ENCODE peak calls at places on chromosomes 6 and 20, in ten cellular contexts. One of them, this sample, is unnamed.

GRCh38 chr6:161003336-161003735 is 11.8 kb downstream of the MAP3K4 start:
- DNase-seq in fibroblast of mammary gland: no peak
- DNase-seq in A549: no peak
- DNase-seq in neural progenitor cell: no peak
- DNase-seq in dorsolateral prefrontal cortex: no peak
- DNase-seq in stomach: no peak
- DNase-seq in AG10803: peak
- DNase-seq in cardiac fibroblast: no peak
- DNase-seq in GM23338: no peak
- DNase-seq in cardiac muscle cell: no peak
- DNase-seq in this sample: no peak

GRCh38 chr6:139361211-139361610 is 13.2 kb downstream of the CITED2 start:
- DNase-seq in AG10803: no peak
- DNase-seq in fibroblast of mammary gland: no peak
- DNase-seq in cardiac muscle cell: no peak
- DNase-seq in neural progenitor cell: no peak
- DNase-seq in dorsolateral prefrontal cortex: no peak
- DNase-seq in GM23338: no peak
- DNase-seq in cardiac fibroblast: no peak
- DNase-seq in stomach: no peak
- DNase-seq in A549: no peak
- DNase-seq in this sample: no peak

GRCh38 chr6:40350193-40350941 is 236.8 kb downstream of the LRFN2 start:
- DNase-seq in fibroblast of mammary gland: no peak
- DNase-seq in cardiac muscle cell: no peak
- DNase-seq in dorsolateral prefrontal cortex: no peak
- DNase-seq in stomach: no peak
- DNase-seq in cardiac fibroblast: no peak
- DNase-seq in AG10803: no peak
- DNase-seq in neural progenitor cell: no peak
- DNase-seq in GM23338: no peak
- DNase-seq in A549: no peak
- DNase-seq in this sample: no peak

GRCh38 chr20:36777576-36777975 is 4.0 kb upstream of the DSN1 start:
- DNase-seq in neural progenitor cell: no peak
- DNase-seq in A549: no peak
- DNase-seq in cardiac muscle cell: no peak
- DNase-seq in cardiac fibroblast: no peak
- DNase-seq in GM23338: no peak
- DNase-seq in dorsolateral prefrontal cortex: no peak
- DNase-seq in AG10803: no peak
- DNase-seq in fibroblast of mammary gland: no peak
- DNase-seq in stomach: no peak
- DNase-seq in this sample: no peak

GRCh38 chr6:154868143-154868594 is 126.9 kb upstream of the TIAM2 start:
- DNase-seq in stomach: no peak
- DNase-seq in cardiac muscle cell: peak
- DNase-seq in neural progenitor cell: peak
- DNase-seq in A549: peak
- DNase-seq in GM23338: peak
- DNase-seq in cardiac fibroblast: peak
- DNase-seq in dorsolateral prefrontal cortex: no peak
- DNase-seq in fibroblast of mammary gland: peak
- DNase-seq in AG10803: peak
- DNase-seq in this sample: peak

GRCh38 chr6:84172080-84172479 is 55.4 kb downstream of the CEP162 start:
- DNase-seq in GM23338: no peak
- DNase-seq in fibroblast of mammary gland: no peak
- DNase-seq in A549: no peak
- DNase-seq in cardiac muscle cell: no peak
- DNase-seq in cardiac fibroblast: no peak
- DNase-seq in AG10803: no peak
- DNase-seq in dorsolateral prefrontal cortex: no peak
- DNase-seq in stomach: no peak
- DNase-seq in neural progenitor cell: no peak
- DNase-seq in this sample: no peak

GRCh38 chr6:156425374-156425773 is 351.8 kb upstream of the ARID1B start:
- DNase-seq in cardiac fibroblast: peak
- DNase-seq in GM23338: no peak
- DNase-seq in A549: no peak
- DNase-seq in neural progenitor cell: no peak
- DNase-seq in dorsolateral prefrontal cortex: no peak
- DNase-seq in AG10803: peak
- DNase-seq in stomach: no peak
- DNase-seq in fibroblast of mammary gland: peak
- DNase-seq in cardiac muscle cell: no peak
- DNase-seq in this sample: no peak

GRCh38 chr20:59787186-59787890 is 146.1 kb downstream of the SYCP2 start:
- DNase-seq in A549: no peak
- DNase-seq in neural progenitor cell: no peak
- DNase-seq in AG10803: no peak
- DNase-seq in fibroblast of mammary gland: no peak
- DNase-seq in cardiac muscle cell: no peak
- DNase-seq in cardiac fibroblast: no peak
- DNase-seq in GM23338: no peak
- DNase-seq in dorsolateral prefrontal cortex: no peak
- DNase-seq in stomach: peak
- DNase-seq in this sample: no peak

GRCh38 chr6:69866351-69867074 is at the start of gene COL19A1:
- DNase-seq in AG10803: no peak
- DNase-seq in fibroblast of mammary gland: no peak
- DNase-seq in cardiac fibroblast: peak
- DNase-seq in cardiac muscle cell: peak
- DNase-seq in neural progenitor cell: peak
- DNase-seq in stomach: no peak
- DNase-seq in dorsolateral prefrontal cortex: peak
- DNase-seq in A549: no peak
- DNase-seq in GM23338: peak
- DNase-seq in this sample: peak

GRCh38 chr6:101011165-101011564 is 130.0 kb upstream of the ASCC3 start:
- DNase-seq in GM23338: no peak
- DNase-seq in neural progenitor cell: no peak
- DNase-seq in dorsolateral prefrontal cortex: no peak
- DNase-seq in cardiac muscle cell: no peak
- DNase-seq in A549: no peak
- DNase-seq in cardiac fibroblast: no peak
- DNase-seq in stomach: no peak
- DNase-seq in AG10803: no peak
- DNase-seq in fibroblast of mammary gland: no peak
- DNase-seq in this sample: peak
- H3K4me3 ChIP-seq in GM23338: no peak
- H3K4me3 ChIP-seq in neural progenitor cell: no peak
- H3K4me3 ChIP-seq in dorsolateral prefrontal cortex: no peak
- H3K4me3 ChIP-seq in cardiac muscle cell: no peak
- H3K4me3 ChIP-seq in A549: no peak
- H3K4me3 ChIP-seq in cardiac fibroblast: no peak
- H3K4me3 ChIP-seq in stomach: no peak
- H3K4me3 ChIP-seq in AG10803: no peak
- H3K4me3 ChIP-seq in fibroblast of mammary gland: no peak
- H3K4me3 ChIP-seq in this sample: no peak

GRCh38 chr6:163180874-163181541 is 233.5 kb upstream of the QKI start:
- DNase-seq in cardiac muscle cell: peak
- DNase-seq in dorsolateral prefrontal cortex: peak
- DNase-seq in AG10803: peak
- DNase-seq in stomach: peak
- DNase-seq in neural progenitor cell: peak
- DNase-seq in fibroblast of mammary gland: peak
- DNase-seq in A549: peak
- DNase-seq in GM23338: peak
- DNase-seq in cardiac fibroblast: peak
- DNase-seq in this sample: peak
- TF ChIP-seq CTCF in cardiac muscle cell: peak
- TF ChIP-seq CTCF in dorsolateral prefrontal cortex: peak
- TF ChIP-seq CTCF in AG10803: peak
- TF ChIP-seq CTCF in stomach: peak
- TF ChIP-seq CTCF in neural progenitor cell: peak
- TF ChIP-seq CTCF in fibroblast of mammary gland: peak
- TF ChIP-seq CTCF in A549: peak
- TF ChIP-seq CTCF in GM23338: peak
- TF ChIP-seq CTCF in cardiac fibroblast: peak
- TF ChIP-seq CTCF in this sample: peak

GRCh38 chr20:53869466-53870258 is 200.7 kb downstream of the BCAS1 start:
- DNase-seq in GM23338: peak
- DNase-seq in cardiac fibroblast: peak
- DNase-seq in stomach: peak
- DNase-seq in cardiac muscle cell: peak
- DNase-seq in A549: peak
- DNase-seq in AG10803: peak
- DNase-seq in neural progenitor cell: peak
- DNase-seq in dorsolateral prefrontal cortex: no peak
- DNase-seq in fibroblast of mammary gland: peak
- DNase-seq in this sample: peak
- H3K4me3 ChIP-seq in GM23338: no peak
- H3K4me3 ChIP-seq in cardiac fibroblast: no peak
- H3K4me3 ChIP-seq in stomach: no peak
- H3K4me3 ChIP-seq in cardiac muscle cell: no peak
- H3K4me3 ChIP-seq in A549: no peak
- H3K4me3 ChIP-seq in AG10803: no peak
- H3K4me3 ChIP-seq in neural progenitor cell: no peak
- H3K4me3 ChIP-seq in dorsolateral prefrontal cortex: no peak
- H3K4me3 ChIP-seq in fibroblast of mammary gland: no peak
- H3K4me3 ChIP-seq in this sample: peak

GRCh38 chr20:44254073-44254472 is 7.0 kb downstream of the GDAP1L1 start:
- DNase-seq in cardiac muscle cell: no peak
- DNase-seq in fibroblast of mammary gland: no peak
- DNase-seq in dorsolateral prefrontal cortex: no peak
- DNase-seq in GM23338: no peak
- DNase-seq in A549: no peak
- DNase-seq in stomach: no peak
- DNase-seq in AG10803: no peak
- DNase-seq in cardiac fibroblast: no peak
- DNase-seq in neural progenitor cell: no peak
- DNase-seq in this sample: no peak

GRCh38 chr20:44251284-44251683 is 4.2 kb downstream of the GDAP1L1 start:
- DNase-seq in cardiac fibroblast: no peak
- DNase-seq in A549: no peak
- DNase-seq in neural progenitor cell: no peak
- DNase-seq in cardiac muscle cell: no peak
- DNase-seq in AG10803: no peak
- DNase-seq in dorsolateral prefrontal cortex: no peak
- DNase-seq in fibroblast of mammary gland: no peak
- DNase-seq in stomach: no peak
- DNase-seq in GM23338: no peak
- DNase-seq in this sample: no peak

GRCh38 chr20:44256961-44257360 is 9.9 kb downstream of the GDAP1L1 start:
- DNase-seq in stomach: no peak
- DNase-seq in A549: no peak
- DNase-seq in fibroblast of mammary gland: no peak
- DNase-seq in GM23338: no peak
- DNase-seq in cardiac fibroblast: no peak
- DNase-seq in neural progenitor cell: no peak
- DNase-seq in cardiac muscle cell: no peak
- DNase-seq in dorsolateral prefrontal cortex: no peak
- DNase-seq in AG10803: no peak
- DNase-seq in this sample: no peak

GRCh38 chr20:44255942-44256341 is 8.8 kb downstream of the GDAP1L1 start:
- DNase-seq in AG10803: no peak
- DNase-seq in A549: no peak
- DNase-seq in dorsolateral prefrontal cortex: no peak
- DNase-seq in neural progenitor cell: no peak
- DNase-seq in stomach: no peak
- DNase-seq in GM23338: no peak
- DNase-seq in cardiac muscle cell: no peak
- DNase-seq in cardiac fibroblast: no peak
- DNase-seq in fibroblast of mammary gland: no peak
- DNase-seq in this sample: no peak

GRCh38 chr20:44253528-44253927 is 6.4 kb downstream of the GDAP1L1 start:
- DNase-seq in GM23338: no peak
- DNase-seq in fibroblast of mammary gland: no peak
- DNase-seq in cardiac fibroblast: no peak
- DNase-seq in dorsolateral prefrontal cortex: no peak
- DNase-seq in AG10803: no peak
- DNase-seq in A549: peak
- DNase-seq in stomach: no peak
- DNase-seq in neural progenitor cell: no peak
- DNase-seq in cardiac muscle cell: no peak
- DNase-seq in this sample: no peak
- TF ChIP-seq CTCF in GM23338: peak
- TF ChIP-seq CTCF in fibroblast of mammary gland: peak
- TF ChIP-seq CTCF in cardiac fibroblast: peak
- TF ChIP-seq CTCF in dorsolateral prefrontal cortex: no peak
- TF ChIP-seq CTCF in AG10803: peak
- TF ChIP-seq CTCF in A549: no peak
- TF ChIP-seq CTCF in stomach: no peak
- TF ChIP-seq CTCF in neural progenitor cell: no peak
- TF ChIP-seq CTCF in cardiac muscle cell: peak
- TF ChIP-seq CTCF in this sample: no peak

DNA sequence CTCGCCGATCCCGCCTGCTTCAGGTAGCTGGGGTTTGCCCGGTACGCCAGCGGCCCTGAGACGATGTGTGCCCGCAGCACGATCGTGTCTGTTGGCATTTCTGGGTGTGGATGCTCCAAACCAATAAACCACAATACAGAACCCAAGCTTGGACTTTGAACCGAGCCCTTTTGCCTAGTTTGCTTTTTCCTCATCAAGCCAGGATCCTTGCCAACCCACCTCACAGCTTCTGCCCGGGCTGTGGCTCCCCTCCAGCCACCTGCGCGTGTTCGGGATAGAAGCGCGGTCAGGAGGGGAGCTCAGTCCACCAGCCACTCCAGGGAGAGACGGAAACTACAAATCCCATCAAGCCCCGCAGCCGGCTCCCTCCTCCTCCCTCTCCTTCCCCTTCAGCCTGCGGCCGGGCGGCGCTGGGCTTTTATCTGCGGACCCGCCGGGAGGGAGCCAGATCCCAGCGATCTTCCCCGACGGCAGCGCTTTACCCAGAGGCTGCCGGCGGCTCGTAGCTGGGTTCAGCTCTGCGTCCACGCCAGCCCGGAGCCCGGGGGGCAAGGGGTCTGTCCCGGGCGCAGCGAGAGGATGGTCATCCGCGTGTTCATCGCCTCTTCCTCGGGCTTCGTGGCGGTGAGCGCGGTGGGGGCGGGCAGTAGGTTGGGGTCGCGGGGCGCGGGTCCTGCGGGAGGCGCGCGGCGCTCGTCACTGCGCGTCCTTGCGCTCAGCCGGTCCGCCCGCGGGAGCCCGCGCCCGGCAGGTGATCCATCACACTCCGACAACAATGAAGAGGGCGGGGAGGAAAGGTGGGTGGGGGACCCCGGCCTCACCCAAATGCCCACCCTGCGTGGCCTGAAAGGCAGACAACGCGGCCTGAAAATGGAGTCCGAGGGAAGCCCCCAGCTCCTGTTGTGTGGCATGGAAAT is at the start of gene SH3BGRL2:
- DNase-seq in cardiac muscle cell: peak
- DNase-seq in GM23338: peak
- DNase-seq in stomach: peak
- DNase-seq in A549: peak
- DNase-seq in cardiac fibroblast: peak
- DNase-seq in dorsolateral prefrontal cortex: peak
- DNase-seq in neural progenitor cell: peak
- DNase-seq in AG10803: peak
- DNase-seq in fibroblast of mammary gland: peak
- DNase-seq in this sample: peak
- H3K4me3 ChIP-seq in cardiac muscle cell: peak
- H3K4me3 ChIP-seq in GM23338: peak
- H3K4me3 ChIP-seq in stomach: peak
- H3K4me3 ChIP-seq in A549: peak
- H3K4me3 ChIP-seq in cardiac fibroblast: peak
- H3K4me3 ChIP-seq in dorsolateral prefrontal cortex: peak
- H3K4me3 ChIP-seq in neural progenitor cell: peak
- H3K4me3 ChIP-seq in AG10803: peak
- H3K4me3 ChIP-seq in fibroblast of mammary gland: peak
- H3K4me3 ChIP-seq in this sample: peak

GRCh38 chr6:33812669-33813068 is 8.9 kb upstream of the MLN start:
- DNase-seq in A549: peak
- DNase-seq in cardiac muscle cell: peak
- DNase-seq in GM23338: peak
- DNase-seq in cardiac fibroblast: peak
- DNase-seq in fibroblast of mammary gland: peak
- DNase-seq in dorsolateral prefrontal cortex: no peak
- DNase-seq in neural progenitor cell: peak
- DNase-seq in stomach: peak
- DNase-seq in AG10803: peak
- DNase-seq in this sample: peak
- TF ChIP-seq CTCF in A549: no peak
- TF ChIP-seq CTCF in cardiac muscle cell: peak
- TF ChIP-seq CTCF in GM23338: peak
- TF ChIP-seq CTCF in cardiac fibroblast: peak
- TF ChIP-seq CTCF in fibroblast of mammary gland: peak
- TF ChIP-seq CTCF in dorsolateral prefrontal cortex: no peak
- TF ChIP-seq CTCF in neural progenitor cell: peak
- TF ChIP-seq CTCF in stomach: peak
- TF ChIP-seq CTCF in AG10803: peak
- TF ChIP-seq CTCF in this sample: no peak

This sample was measured in GM12865.